ENCODE peak calls at places on chromosomes 12 and 14, in nine cellular contexts. B, P, Z, G, H, W, F, Q and K are unnamed samples.

GRCh38 chr12:32170437-32170998 is 63.9 kb downstream of the BICD1 start:
- DNase-seq in B (no peak), P (no peak), Z (no peak), G (no peak), H (no peak), W (no peak), F (no peak), Q (no peak), K (no peak)

GRCh38 chr12:116964004-116964739 is 53.4 kb downstream of the FBXW8 start:
- DNase-seq in B (no peak), P (no peak), Z (no peak), G (no peak), H (no peak), W (no peak), F (no peak), Q (no peak), K (no peak)

GRCh38 chr14:51401272-51401671 is 161.2 kb downstream of the TMX1 start:
- DNase-seq in B (no peak), P (no peak), Z (no peak), G (no peak), H (no peak), W (peak), F (no peak), Q (no peak), K (no peak)

GRCh38 chr14:65833256-65833880 is 420.8 kb downstream of the FUT8 start:
- DNase-seq in B (no peak), P (no peak), Z (no peak), G (no peak), H (no peak), W (no peak), F (no peak), Q (no peak), K (no peak)

GRCh38 chr14:39015360-39015961 is 87.6 kb downstream of the SEC23A start:
- DNase-seq in B (no peak), P (no peak), Z (no peak), G (peak), H (peak), W (peak), F (peak), Q (peak), K (peak)

GRCh38 chr12:95970905-95971304 is 25.2 kb downstream of the HAL start:
- DNase-seq in B (no peak), P (no peak), Z (no peak), G (no peak), H (no peak), W (no peak), F (no peak), Q (no peak), K (no peak)

GRCh38 chr12:118680361-118680963 is 300.9 kb upstream of the SRRM4 start:
- DNase-seq in B (no peak), P (no peak), Z (no peak), G (peak), H (no peak), W (no peak), F (no peak), Q (no peak), K (no peak)

GRCh38 chr14:100058777-100059432 is 6.3 kb upstream of the EVL start:
- DNase-seq in B (no peak), P (no peak), Z (no peak), G (no peak), H (no peak), W (no peak), F (no peak), Q (no peak), K (no peak)

GRCh38 chr14:73741386-73741875 is 27.2 kb upstream of the PNMA1 start:
- DNase-seq in B (peak), P (no peak), Z (peak), G (peak), H (no peak), W (no peak), F (peak), Q (peak), K (no peak)

GRCh38 chr12:1592444-1593231 is 1.7 kb downstream of the FBXL14 start:
- DNase-seq in B (peak), P (no peak), Z (peak), G (no peak), H (peak), W (peak), F (no peak), Q (peak), K (peak)

GRCh38 chr12:96466939-96467751 is 22.2 kb upstream of the CFAP54 start:
- DNase-seq in B (no peak), P (no peak), Z (no peak), G (no peak), H (no peak), W (no peak), F (peak), Q (peak), K (no peak)

GRCh38 chr12:57416039-57416996 is 14.5 kb downstream of the R3HDM2 start:
- DNase-seq in B (no peak), P (no peak), Z (no peak), G (no peak), H (no peak), W (peak), F (no peak), Q (peak), K (no peak)

GRCh38 chr12:6938353-6939186 is 5.0 kb upstream of the RNU7-1 start:
- DNase-seq in B (peak), P (no peak), Z (no peak), G (no peak), H (no peak), W (no peak), F (no peak), Q (no peak), K (no peak)

GRCh38 chr12:127162902-127163301 is 1104.1 kb upstream of the TMEM132C start:
- DNase-seq in B (no peak), P (no peak), Z (peak), G (no peak), H (no peak), W (peak), F (peak), Q (peak), K (no peak)

GRCh38 chr14:59482471-59483331 is 1.5 kb downstream of the L3HYPDH start:
- DNase-seq in B (no peak), P (peak), Z (no peak), G (peak), H (peak), W (peak), F (peak), Q (peak), K (no peak)

GRCh38 chr12:19778111-19778688 is 338.9 kb downstream of the AEBP2 start:
- DNase-seq in B (no peak), P (peak), Z (no peak), G (no peak), H (no peak), W (no peak), F (no peak), Q (peak), K (no peak)

GRCh38 chr12:28611115-28611435 is 420.8 kb downstream of the CCDC91 start:
- DNase-seq in B (no peak), P (peak), Z (no peak), G (no peak), H (no peak), W (peak), F (peak), Q (peak), K (no peak)

GRCh38 chr14:54451961-54452360 is 10.8 kb upstream of the CNIH1 start:
- DNase-seq in B (no peak), P (no peak), Z (no peak), G (no peak), H (no peak), W (no peak), F (no peak), Q (no peak), K (no peak)

GRCh38 chr14:77248666-77249065 is 22.3 kb downstream of the NGB start:
- DNase-seq in B (no peak), P (no peak), Z (no peak), G (no peak), H (no peak), W (no peak), F (no peak), Q (peak), K (no peak)

GRCh38 chr12:110597885-110598284 is 14.8 kb upstream of the PPTC7 start:
- DNase-seq in B (no peak), P (no peak), Z (no peak), G (no peak), H (no peak), W (no peak), F (no peak), Q (no peak), K (no peak)

GRCh38 chr12:132400011-132400641 is 70.7 kb upstream of the GALNT9 start:
- DNase-seq in B (no peak), P (no peak), Z (no peak), G (peak), H (no peak), W (no peak), F (no peak), Q (no peak), K (no peak)

GRCh38 chr12:40566246-40566645 is 126.0 kb upstream of the CNTN1 start:
- DNase-seq in B (no peak), P (no peak), Z (no peak), G (no peak), H (peak), W (no peak), F (no peak), Q (no peak), K (no peak)

GRCh38 chr12:58363971-58364370 is 422.6 kb downstream of the ATP23 start:
- DNase-seq in B (no peak), P (no peak), Z (no peak), G (no peak), H (no peak), W (no peak), F (no peak), Q (no peak), K (no peak)

GRCh38 chr14:87540339-87540738 is 452.6 kb downstream of the GALC start:
- DNase-seq in B (no peak), P (no peak), Z (no peak), G (no peak), H (no peak), W (no peak), F (no peak), Q (no peak), K (no peak)

GRCh38 chr12:71472441-71472911 is 32.9 kb downstream of the LGR5 start:
- DNase-seq in B (no peak), P (no peak), Z (no peak), G (no peak), H (no peak), W (no peak), F (no peak), Q (peak), K (no peak)

GRCh38 chr12:112018571-112019237 is 5.5 kb downstream of the ERP29 start:
- DNase-seq in B (no peak), P (no peak), Z (no peak), G (no peak), H (no peak), W (peak), F (no peak), Q (peak), K (no peak)

GRCh38 chr12:121466800-121467637 is 67.1 kb downstream of the RNF34 start:
- DNase-seq in B (peak), P (no peak), Z (peak), G (peak), H (peak), W (peak), F (peak), Q (peak), K (peak)

GRCh38 chr12:129208566-129208965 is 355.3 kb downstream of the GLT1D1 start:
- DNase-seq in B (no peak), P (no peak), Z (no peak), G (no peak), H (no peak), W (no peak), F (no peak), Q (no peak), K (peak)

GRCh38 chr14:104554088-104554607 is 25.4 kb upstream of the C14orf180 start:
- DNase-seq in B (peak), P (no peak), Z (peak), G (peak), H (no peak), W (no peak), F (no peak), Q (no peak), K (no peak)

GRCh38 chr14:45066667-45067066 is 17.2 kb upstream of the PRPF39 start:
- DNase-seq in B (no peak), P (no peak), Z (no peak), G (no peak), H (no peak), W (no peak), F (no peak), Q (no peak), K (no peak)